ENCODE peak calls at places on chromosomes 1 and 21, in ten cellular contexts. One of them, this sample, is unnamed.

GRCh38 chr1:91018006-91018405 is 3.8 kb downstream of the ZNF644 start:
- DNase-seq in stimulated activated effector memory CD8-positive, alpha-beta T cell treated with anti-CD3 and anti-CD28 coated beads, Interleukin-12 subunit alpha, Interleukin-12 subunit beta, amount 100 ng/mL, for 72 hours: no peak
- DNase-seq in Panc1: no peak
- DNase-seq in fibroblast of villous mesenchyme: peak
- DNase-seq in posterior vena cava: no peak
- DNase-seq in activated effector memory CD4-positive, alpha-beta T cell treated with anti-CD3 and anti-CD28 coated beads, Interleukin-2, amount 50 U/mL, for 16 hours: no peak
- DNase-seq in activated T-cell treated with anti-CD3 and anti-CD28 coated beads for 24 hours: no peak
- DNase-seq in psoas muscle: no peak
- DNase-seq in activated CD4-positive, alpha-beta T cell treated with anti-CD3 and anti-CD28 coated beads, Interleukin-2, amount 10 ng/mL, durations not matched to agents 7 days and 5 days: no peak
- DNase-seq in ELR: peak
- DNase-seq in this sample: no peak

GRCh38 chr21:42654179-42654912 is 925 bp downstream of the PDE9A start:
- DNase-seq in stimulated activated effector memory CD8-positive, alpha-beta T cell treated with anti-CD3 and anti-CD28 coated beads, Interleukin-12 subunit alpha, Interleukin-12 subunit beta, amount 100 ng/mL, for 72 hours: no peak
- DNase-seq in fibroblast of villous mesenchyme: peak
- DNase-seq in activated CD4-positive, alpha-beta T cell treated with anti-CD3 and anti-CD28 coated beads, Interleukin-2, amount 10 ng/mL, durations not matched to agents 7 days and 5 days: peak
- DNase-seq in activated T-cell treated with anti-CD3 and anti-CD28 coated beads for 24 hours: no peak
- DNase-seq in activated effector memory CD4-positive, alpha-beta T cell treated with anti-CD3 and anti-CD28 coated beads, Interleukin-2, amount 50 U/mL, for 16 hours: no peak
- DNase-seq in psoas muscle: peak
- DNase-seq in Panc1: no peak
- DNase-seq in posterior vena cava: peak
- DNase-seq in ELR: peak
- DNase-seq in this sample: no peak

GRCh38 chr21:36709030-36709867 is 10.3 kb downstream of the SIM2 start:
- DNase-seq in ELR: no peak
- DNase-seq in activated effector memory CD4-positive, alpha-beta T cell treated with anti-CD3 and anti-CD28 coated beads, Interleukin-2, amount 50 U/mL, for 16 hours: no peak
- DNase-seq in activated T-cell treated with anti-CD3 and anti-CD28 coated beads for 24 hours: no peak
- DNase-seq in posterior vena cava: peak
- DNase-seq in stimulated activated effector memory CD8-positive, alpha-beta T cell treated with anti-CD3 and anti-CD28 coated beads, Interleukin-12 subunit alpha, Interleukin-12 subunit beta, amount 100 ng/mL, for 72 hours: no peak
- DNase-seq in fibroblast of villous mesenchyme: no peak
- DNase-seq in activated CD4-positive, alpha-beta T cell treated with anti-CD3 and anti-CD28 coated beads, Interleukin-2, amount 10 ng/mL, durations not matched to agents 7 days and 5 days: no peak
- DNase-seq in Panc1: no peak
- DNase-seq in psoas muscle: no peak
- DNase-seq in this sample: peak

GRCh38 chr1:94247146-94248094 is 10.0 kb upstream of the ARHGAP29 start:
- DNase-seq in activated T-cell treated with anti-CD3 and anti-CD28 coated beads for 24 hours: no peak
- DNase-seq in Panc1: no peak
- DNase-seq in psoas muscle: peak
- DNase-seq in posterior vena cava: peak
- DNase-seq in ELR: peak
- DNase-seq in stimulated activated effector memory CD8-positive, alpha-beta T cell treated with anti-CD3 and anti-CD28 coated beads, Interleukin-12 subunit alpha, Interleukin-12 subunit beta, amount 100 ng/mL, for 72 hours: no peak
- DNase-seq in activated effector memory CD4-positive, alpha-beta T cell treated with anti-CD3 and anti-CD28 coated beads, Interleukin-2, amount 50 U/mL, for 16 hours: peak
- DNase-seq in fibroblast of villous mesenchyme: peak
- DNase-seq in activated CD4-positive, alpha-beta T cell treated with anti-CD3 and anti-CD28 coated beads, Interleukin-2, amount 10 ng/mL, durations not matched to agents 7 days and 5 days: no peak
- DNase-seq in this sample: peak

GRCh38 chr1:65059930-65060538 is 88.0 kb upstream of the AK4 start:
- DNase-seq in posterior vena cava: no peak
- DNase-seq in stimulated activated effector memory CD8-positive, alpha-beta T cell treated with anti-CD3 and anti-CD28 coated beads, Interleukin-12 subunit alpha, Interleukin-12 subunit beta, amount 100 ng/mL, for 72 hours: no peak
- DNase-seq in fibroblast of villous mesenchyme: peak
- DNase-seq in activated CD4-positive, alpha-beta T cell treated with anti-CD3 and anti-CD28 coated beads, Interleukin-2, amount 10 ng/mL, durations not matched to agents 7 days and 5 days: no peak
- DNase-seq in activated effector memory CD4-positive, alpha-beta T cell treated with anti-CD3 and anti-CD28 coated beads, Interleukin-2, amount 50 U/mL, for 16 hours: no peak
- DNase-seq in psoas muscle: no peak
- DNase-seq in Panc1: no peak
- DNase-seq in activated T-cell treated with anti-CD3 and anti-CD28 coated beads for 24 hours: no peak
- DNase-seq in ELR: peak
- DNase-seq in this sample: no peak

GRCh38 chr1:7230121-7230895 is 445.1 kb downstream of the CAMTA1 start:
- DNase-seq in Panc1: no peak
- DNase-seq in posterior vena cava: no peak
- DNase-seq in psoas muscle: no peak
- DNase-seq in activated CD4-positive, alpha-beta T cell treated with anti-CD3 and anti-CD28 coated beads, Interleukin-2, amount 10 ng/mL, durations not matched to agents 7 days and 5 days: no peak
- DNase-seq in stimulated activated effector memory CD8-positive, alpha-beta T cell treated with anti-CD3 and anti-CD28 coated beads, Interleukin-12 subunit alpha, Interleukin-12 subunit beta, amount 100 ng/mL, for 72 hours: no peak
- DNase-seq in activated T-cell treated with anti-CD3 and anti-CD28 coated beads for 24 hours: no peak
- DNase-seq in fibroblast of villous mesenchyme: no peak
- DNase-seq in ELR: no peak
- DNase-seq in activated effector memory CD4-positive, alpha-beta T cell treated with anti-CD3 and anti-CD28 coated beads, Interleukin-2, amount 50 U/mL, for 16 hours: no peak
- DNase-seq in this sample: no peak

GRCh38 chr1:240399381-240399780 is 212.6 kb downstream of the GREM2 start:
- DNase-seq in ELR: peak
- DNase-seq in activated CD4-positive, alpha-beta T cell treated with anti-CD3 and anti-CD28 coated beads, Interleukin-2, amount 10 ng/mL, durations not matched to agents 7 days and 5 days: no peak
- DNase-seq in activated effector memory CD4-positive, alpha-beta T cell treated with anti-CD3 and anti-CD28 coated beads, Interleukin-2, amount 50 U/mL, for 16 hours: no peak
- DNase-seq in psoas muscle: no peak
- DNase-seq in stimulated activated effector memory CD8-positive, alpha-beta T cell treated with anti-CD3 and anti-CD28 coated beads, Interleukin-12 subunit alpha, Interleukin-12 subunit beta, amount 100 ng/mL, for 72 hours: no peak
- DNase-seq in posterior vena cava: no peak
- DNase-seq in fibroblast of villous mesenchyme: peak
- DNase-seq in activated T-cell treated with anti-CD3 and anti-CD28 coated beads for 24 hours: no peak
- DNase-seq in Panc1: no peak
- DNase-seq in this sample: no peak

GRCh38 chr1:229736376-229736775 is 110.3 kb downstream of the URB2 start:
- DNase-seq in activated T-cell treated with anti-CD3 and anti-CD28 coated beads for 24 hours: no peak
- DNase-seq in psoas muscle: no peak
- DNase-seq in activated effector memory CD4-positive, alpha-beta T cell treated with anti-CD3 and anti-CD28 coated beads, Interleukin-2, amount 50 U/mL, for 16 hours: no peak
- DNase-seq in Panc1: no peak
- DNase-seq in activated CD4-positive, alpha-beta T cell treated with anti-CD3 and anti-CD28 coated beads, Interleukin-2, amount 10 ng/mL, durations not matched to agents 7 days and 5 days: no peak
- DNase-seq in fibroblast of villous mesenchyme: no peak
- DNase-seq in ELR: no peak
- DNase-seq in posterior vena cava: no peak
- DNase-seq in stimulated activated effector memory CD8-positive, alpha-beta T cell treated with anti-CD3 and anti-CD28 coated beads, Interleukin-12 subunit alpha, Interleukin-12 subunit beta, amount 100 ng/mL, for 72 hours: no peak
- DNase-seq in this sample: no peak

GRCh38 chr21:38264581-38264980 is 7.8 kb downstream of the KCNJ15 start:
- DNase-seq in Panc1: no peak
- DNase-seq in psoas muscle: no peak
- DNase-seq in activated T-cell treated with anti-CD3 and anti-CD28 coated beads for 24 hours: no peak
- DNase-seq in posterior vena cava: no peak
- DNase-seq in activated CD4-positive, alpha-beta T cell treated with anti-CD3 and anti-CD28 coated beads, Interleukin-2, amount 10 ng/mL, durations not matched to agents 7 days and 5 days: no peak
- DNase-seq in stimulated activated effector memory CD8-positive, alpha-beta T cell treated with anti-CD3 and anti-CD28 coated beads, Interleukin-12 subunit alpha, Interleukin-12 subunit beta, amount 100 ng/mL, for 72 hours: no peak
- DNase-seq in activated effector memory CD4-positive, alpha-beta T cell treated with anti-CD3 and anti-CD28 coated beads, Interleukin-2, amount 50 U/mL, for 16 hours: no peak
- DNase-seq in ELR: no peak
- DNase-seq in fibroblast of villous mesenchyme: peak
- DNase-seq in this sample: no peak

GRCh38 chr1:151067185-151067584 is 3.4 kb upstream of the GABPB2 start:
- DNase-seq in ELR: no peak
- DNase-seq in activated CD4-positive, alpha-beta T cell treated with anti-CD3 and anti-CD28 coated beads, Interleukin-2, amount 10 ng/mL, durations not matched to agents 7 days and 5 days: no peak
- DNase-seq in Panc1: no peak
- DNase-seq in activated T-cell treated with anti-CD3 and anti-CD28 coated beads for 24 hours: no peak
- DNase-seq in stimulated activated effector memory CD8-positive, alpha-beta T cell treated with anti-CD3 and anti-CD28 coated beads, Interleukin-12 subunit alpha, Interleukin-12 subunit beta, amount 100 ng/mL, for 72 hours: no peak
- DNase-seq in fibroblast of villous mesenchyme: no peak
- DNase-seq in posterior vena cava: no peak
- DNase-seq in psoas muscle: no peak
- DNase-seq in activated effector memory CD4-positive, alpha-beta T cell treated with anti-CD3 and anti-CD28 coated beads, Interleukin-2, amount 50 U/mL, for 16 hours: peak
- DNase-seq in this sample: no peak

GRCh38 chr21:42039911-42040351 is 29.8 kb upstream of the ZBTB21 start:
- DNase-seq in activated CD4-positive, alpha-beta T cell treated with anti-CD3 and anti-CD28 coated beads, Interleukin-2, amount 10 ng/mL, durations not matched to agents 7 days and 5 days: no peak
- DNase-seq in activated T-cell treated with anti-CD3 and anti-CD28 coated beads for 24 hours: no peak
- DNase-seq in activated effector memory CD4-positive, alpha-beta T cell treated with anti-CD3 and anti-CD28 coated beads, Interleukin-2, amount 50 U/mL, for 16 hours: no peak
- DNase-seq in Panc1: no peak
- DNase-seq in fibroblast of villous mesenchyme: peak
- DNase-seq in stimulated activated effector memory CD8-positive, alpha-beta T cell treated with anti-CD3 and anti-CD28 coated beads, Interleukin-12 subunit alpha, Interleukin-12 subunit beta, amount 100 ng/mL, for 72 hours: no peak
- DNase-seq in psoas muscle: no peak
- DNase-seq in ELR: peak
- DNase-seq in posterior vena cava: peak
- DNase-seq in this sample: no peak

GRCh38 chr1:53731779-53732305 is 7.1 kb downstream of the GLIS1 start:
- DNase-seq in activated T-cell treated with anti-CD3 and anti-CD28 coated beads for 24 hours: no peak
- DNase-seq in stimulated activated effector memory CD8-positive, alpha-beta T cell treated with anti-CD3 and anti-CD28 coated beads, Interleukin-12 subunit alpha, Interleukin-12 subunit beta, amount 100 ng/mL, for 72 hours: no peak
- DNase-seq in psoas muscle: no peak
- DNase-seq in ELR: peak
- DNase-seq in Panc1: no peak
- DNase-seq in posterior vena cava: no peak
- DNase-seq in activated effector memory CD4-positive, alpha-beta T cell treated with anti-CD3 and anti-CD28 coated beads, Interleukin-2, amount 50 U/mL, for 16 hours: no peak
- DNase-seq in fibroblast of villous mesenchyme: no peak
- DNase-seq in activated CD4-positive, alpha-beta T cell treated with anti-CD3 and anti-CD28 coated beads, Interleukin-2, amount 10 ng/mL, durations not matched to agents 7 days and 5 days: no peak
- DNase-seq in this sample: no peak

GRCh38 chr1:87052986-87053385 is 138.6 kb downstream of the HS2ST1 start:
- DNase-seq in stimulated activated effector memory CD8-positive, alpha-beta T cell treated with anti-CD3 and anti-CD28 coated beads, Interleukin-12 subunit alpha, Interleukin-12 subunit beta, amount 100 ng/mL, for 72 hours: no peak
- DNase-seq in activated effector memory CD4-positive, alpha-beta T cell treated with anti-CD3 and anti-CD28 coated beads, Interleukin-2, amount 50 U/mL, for 16 hours: no peak
- DNase-seq in psoas muscle: no peak
- DNase-seq in fibroblast of villous mesenchyme: no peak
- DNase-seq in ELR: no peak
- DNase-seq in activated CD4-positive, alpha-beta T cell treated with anti-CD3 and anti-CD28 coated beads, Interleukin-2, amount 10 ng/mL, durations not matched to agents 7 days and 5 days: no peak
- DNase-seq in posterior vena cava: no peak
- DNase-seq in activated T-cell treated with anti-CD3 and anti-CD28 coated beads for 24 hours: no peak
- DNase-seq in Panc1: no peak
- DNase-seq in this sample: no peak

GRCh38 chr1:32361674-32362473 is 411 bp downstream of the FAM229A start:
- DNase-seq in fibroblast of villous mesenchyme: peak
- DNase-seq in ELR: no peak
- DNase-seq in Panc1: no peak
- DNase-seq in psoas muscle: peak
- DNase-seq in activated CD4-positive, alpha-beta T cell treated with anti-CD3 and anti-CD28 coated beads, Interleukin-2, amount 10 ng/mL, durations not matched to agents 7 days and 5 days: no peak
- DNase-seq in activated effector memory CD4-positive, alpha-beta T cell treated with anti-CD3 and anti-CD28 coated beads, Interleukin-2, amount 50 U/mL, for 16 hours: peak
- DNase-seq in posterior vena cava: peak
- DNase-seq in stimulated activated effector memory CD8-positive, alpha-beta T cell treated with anti-CD3 and anti-CD28 coated beads, Interleukin-12 subunit alpha, Interleukin-12 subunit beta, amount 100 ng/mL, for 72 hours: no peak
- DNase-seq in activated T-cell treated with anti-CD3 and anti-CD28 coated beads for 24 hours: no peak
- DNase-seq in this sample: peak

GRCh38 chr1:2786329-2787162 is 14.9 kb downstream of the TTC34 start:
- DNase-seq in psoas muscle: peak
- DNase-seq in fibroblast of villous mesenchyme: no peak
- DNase-seq in ELR: no peak
- DNase-seq in activated T-cell treated with anti-CD3 and anti-CD28 coated beads for 24 hours: peak
- DNase-seq in posterior vena cava: peak
- DNase-seq in Panc1: no peak
- DNase-seq in activated CD4-positive, alpha-beta T cell treated with anti-CD3 and anti-CD28 coated beads, Interleukin-2, amount 10 ng/mL, durations not matched to agents 7 days and 5 days: peak
- DNase-seq in stimulated activated effector memory CD8-positive, alpha-beta T cell treated with anti-CD3 and anti-CD28 coated beads, Interleukin-12 subunit alpha, Interleukin-12 subunit beta, amount 100 ng/mL, for 72 hours: peak
- DNase-seq in activated effector memory CD4-positive, alpha-beta T cell treated with anti-CD3 and anti-CD28 coated beads, Interleukin-2, amount 50 U/mL, for 16 hours: peak
- DNase-seq in this sample: peak

GRCh38 chr1:167635233-167635648 is 5.2 kb downstream of the RCSD1 start:
- DNase-seq in psoas muscle: peak
- DNase-seq in activated CD4-positive, alpha-beta T cell treated with anti-CD3 and anti-CD28 coated beads, Interleukin-2, amount 10 ng/mL, durations not matched to agents 7 days and 5 days: no peak
- DNase-seq in posterior vena cava: no peak
- DNase-seq in ELR: no peak
- DNase-seq in activated T-cell treated with anti-CD3 and anti-CD28 coated beads for 24 hours: no peak
- DNase-seq in stimulated activated effector memory CD8-positive, alpha-beta T cell treated with anti-CD3 and anti-CD28 coated beads, Interleukin-12 subunit alpha, Interleukin-12 subunit beta, amount 100 ng/mL, for 72 hours: no peak
- DNase-seq in Panc1: no peak
- DNase-seq in fibroblast of villous mesenchyme: peak
- DNase-seq in activated effector memory CD4-positive, alpha-beta T cell treated with anti-CD3 and anti-CD28 coated beads, Interleukin-2, amount 50 U/mL, for 16 hours: peak
- DNase-seq in this sample: no peak

GRCh38 chr1:87130437-87130836 is 198.2 kb upstream of the LMO4 start:
- DNase-seq in psoas muscle: no peak
- DNase-seq in ELR: no peak
- DNase-seq in activated effector memory CD4-positive, alpha-beta T cell treated with anti-CD3 and anti-CD28 coated beads, Interleukin-2, amount 50 U/mL, for 16 hours: no peak
- DNase-seq in Panc1: no peak
- DNase-seq in posterior vena cava: no peak
- DNase-seq in stimulated activated effector memory CD8-positive, alpha-beta T cell treated with anti-CD3 and anti-CD28 coated beads, Interleukin-12 subunit alpha, Interleukin-12 subunit beta, amount 100 ng/mL, for 72 hours: no peak
- DNase-seq in fibroblast of villous mesenchyme: no peak
- DNase-seq in activated T-cell treated with anti-CD3 and anti-CD28 coated beads for 24 hours: no peak
- DNase-seq in activated CD4-positive, alpha-beta T cell treated with anti-CD3 and anti-CD28 coated beads, Interleukin-2, amount 10 ng/mL, durations not matched to agents 7 days and 5 days: no peak
- DNase-seq in this sample: no peak

GRCh38 chr1:214187152-214187900 is 93.6 kb upstream of the SMYD2 start:
- DNase-seq in fibroblast of villous mesenchyme: no peak
- DNase-seq in psoas muscle: peak
- DNase-seq in Panc1: no peak
- DNase-seq in ELR: no peak
- DNase-seq in stimulated activated effector memory CD8-positive, alpha-beta T cell treated with anti-CD3 and anti-CD28 coated beads, Interleukin-12 subunit alpha, Interleukin-12 subunit beta, amount 100 ng/mL, for 72 hours: no peak
- DNase-seq in activated effector memory CD4-positive, alpha-beta T cell treated with anti-CD3 and anti-CD28 coated beads, Interleukin-2, amount 50 U/mL, for 16 hours: no peak
- DNase-seq in activated T-cell treated with anti-CD3 and anti-CD28 coated beads for 24 hours: no peak
- DNase-seq in posterior vena cava: no peak
- DNase-seq in activated CD4-positive, alpha-beta T cell treated with anti-CD3 and anti-CD28 coated beads, Interleukin-2, amount 10 ng/mL, durations not matched to agents 7 days and 5 days: no peak
- DNase-seq in this sample: no peak

GRCh38 chr1:210232524-210233215 is at the start of gene SERTAD4:
- DNase-seq in activated CD4-positive, alpha-beta T cell treated with anti-CD3 and anti-CD28 coated beads, Interleukin-2, amount 10 ng/mL, durations not matched to agents 7 days and 5 days: no peak
- DNase-seq in psoas muscle: no peak
- DNase-seq in fibroblast of villous mesenchyme: peak
- DNase-seq in stimulated activated effector memory CD8-positive, alpha-beta T cell treated with anti-CD3 and anti-CD28 coated beads, Interleukin-12 subunit alpha, Interleukin-12 subunit beta, amount 100 ng/mL, for 72 hours: no peak
- DNase-seq in Panc1: no peak
- DNase-seq in ELR: peak
- DNase-seq in posterior vena cava: no peak
- DNase-seq in activated effector memory CD4-positive, alpha-beta T cell treated with anti-CD3 and anti-CD28 coated beads, Interleukin-2, amount 50 U/mL, for 16 hours: no peak
- DNase-seq in activated T-cell treated with anti-CD3 and anti-CD28 coated beads for 24 hours: no peak
- DNase-seq in this sample: no peak

GRCh38 chr1:57310992-57311790 is 112.7 kb downstream of the DAB1 start:
- DNase-seq in activated effector memory CD4-positive, alpha-beta T cell treated with anti-CD3 and anti-CD28 coated beads, Interleukin-2, amount 50 U/mL, for 16 hours: no peak
- DNase-seq in Panc1: no peak
- DNase-seq in activated T-cell treated with anti-CD3 and anti-CD28 coated beads for 24 hours: no peak
- DNase-seq in activated CD4-positive, alpha-beta T cell treated with anti-CD3 and anti-CD28 coated beads, Interleukin-2, amount 10 ng/mL, durations not matched to agents 7 days and 5 days: no peak
- DNase-seq in fibroblast of villous mesenchyme: no peak
- DNase-seq in ELR: no peak
- DNase-seq in stimulated activated effector memory CD8-positive, alpha-beta T cell treated with anti-CD3 and anti-CD28 coated beads, Interleukin-12 subunit alpha, Interleukin-12 subunit beta, amount 100 ng/mL, for 72 hours: no peak
- DNase-seq in psoas muscle: no peak
- DNase-seq in posterior vena cava: no peak
- DNase-seq in this sample: no peak

GRCh38 chr1:227568593-227568992 is 5.2 kb downstream of the ZNF678 start:
- DNase-seq in fibroblast of villous mesenchyme: no peak
- DNase-seq in activated T-cell treated with anti-CD3 and anti-CD28 coated beads for 24 hours: no peak
- DNase-seq in posterior vena cava: no peak
- DNase-seq in stimulated activated effector memory CD8-positive, alpha-beta T cell treated with anti-CD3 and anti-CD28 coated beads, Interleukin-12 subunit alpha, Interleukin-12 subunit beta, amount 100 ng/mL, for 72 hours: no peak
- DNase-seq in activated CD4-positive, alpha-beta T cell treated with anti-CD3 and anti-CD28 coated beads, Interleukin-2, amount 10 ng/mL, durations not matched to agents 7 days and 5 days: no peak
- DNase-seq in activated effector memory CD4-positive, alpha-beta T cell treated with anti-CD3 and anti-CD28 coated beads, Interleukin-2, amount 50 U/mL, for 16 hours: no peak
- DNase-seq in psoas muscle: no peak
- DNase-seq in ELR: no peak
- DNase-seq in Panc1: no peak
- DNase-seq in this sample: no peak

GRCh38 chr1:235741294-235741693 is 91.7 kb upstream of the GNG4 start:
- DNase-seq in posterior vena cava: no peak
- DNase-seq in activated T-cell treated with anti-CD3 and anti-CD28 coated beads for 24 hours: no peak
- DNase-seq in activated effector memory CD4-positive, alpha-beta T cell treated with anti-CD3 and anti-CD28 coated beads, Interleukin-2, amount 50 U/mL, for 16 hours: no peak
- DNase-seq in activated CD4-positive, alpha-beta T cell treated with anti-CD3 and anti-CD28 coated beads, Interleukin-2, amount 10 ng/mL, durations not matched to agents 7 days and 5 days: no peak
- DNase-seq in psoas muscle: no peak
- DNase-seq in Panc1: no peak
- DNase-seq in fibroblast of villous mesenchyme: peak
- DNase-seq in stimulated activated effector memory CD8-positive, alpha-beta T cell treated with anti-CD3 and anti-CD28 coated beads, Interleukin-12 subunit alpha, Interleukin-12 subunit beta, amount 100 ng/mL, for 72 hours: no peak
- DNase-seq in ELR: peak
- DNase-seq in this sample: no peak